ENCODE peak calls at places on chromosomes 2 and 18, in nine cellular contexts. V, F, E, X, D, C, W, Z and U are unnamed samples.

GRCh38 chr2:88184762-88185161 is 14.6 kb downstream of the THNSL2 start:
- DNase-seq in V (no peak), F (no peak), E (no peak), X (no peak), D (no peak), C (no peak), W (no peak), Z (no peak), U (no peak)

GRCh38 chr2:53569957-53570727 is 197.5 kb upstream of the CHAC2 start:
- DNase-seq in V (no peak), F (no peak), E (no peak), X (no peak), D (no peak), C (no peak), W (no peak), Z (no peak), U (no peak)

GRCh38 chr2:98909381-98910211 is 26.4 kb downstream of the CRACDL start:
- DNase-seq in V (peak; percentile 92), F (no peak), E (no peak), X (peak; percentile 94), D (peak; percentile 91), C (peak; percentile 97), W (no peak), Z (peak; percentile 69), U (no peak)

GRCh38 chr2:119114266-119114665 is 44.3 kb downstream of the C1QL2 start:
- DNase-seq in V (no peak), F (no peak), E (no peak), X (no peak), D (no peak), C (no peak), W (no peak), Z (no peak), U (no peak)

GRCh38 chr2:190418717-190419116 is 10.6 kb downstream of the MFSD6 start:
- DNase-seq in V (no peak), F (no peak), E (no peak), X (no peak), D (no peak), C (no peak), W (no peak), Z (no peak), U (no peak)

GRCh38 chr2:60053791-60054190 is 499.7 kb downstream of the BCL11A start:
- DNase-seq in V (no peak), F (no peak), E (no peak), X (peak; percentile 83), D (no peak), C (no peak), W (no peak), Z (no peak), U (no peak)

GRCh38 chr18:38033282-38033681 is 467.7 kb upstream of the CELF4 start:
- DNase-seq in V (no peak), F (no peak), E (no peak), X (no peak), D (no peak), C (no peak), W (no peak), Z (no peak), U (no peak)

GRCh38 chr18:47997338-47997780 is 66.9 kb upstream of the SMAD2 start:
- DNase-seq in V (no peak), F (peak; percentile 23), E (no peak), X (no peak), D (no peak), C (no peak), W (no peak), Z (no peak), U (no peak)

GRCh38 chr2:67954125-67954748 is 108.6 kb downstream of the C1D start:
- DNase-seq in V (peak; percentile 91), F (no peak), E (no peak), X (peak; percentile 27), D (peak; percentile 81), C (peak; percentile 97), W (no peak), Z (no peak), U (no peak)

GRCh38 chr18:39523281-39523680 is 1957.7 kb upstream of the CELF4 start:
- DNase-seq in V (no peak), F (no peak), E (no peak), X (no peak), D (no peak), C (no peak), W (no peak), Z (no peak), U (no peak)

GRCh38 chr2:73972846-73973245 is 11.9 kb upstream of the TET3 start:
- DNase-seq in V (no peak), F (no peak), E (no peak), X (no peak), D (no peak), C (no peak), W (no peak), Z (no peak), U (no peak)

GRCh38 chr2:200667397-200667796 is 81.6 kb downstream of the AOX1 start:
- DNase-seq in V (no peak), F (no peak), E (no peak), X (no peak), D (no peak), C (no peak), W (no peak), Z (no peak), U (no peak)

GRCh38 chr18:29004921-29005320 is 828.0 kb upstream of the CDH2 start:
- DNase-seq in V (no peak), F (no peak), E (no peak), X (no peak), D (no peak), C (no peak), W (no peak), Z (no peak), U (no peak)

GRCh38 chr2:220152281-220152680 is 524.9 kb downstream of the SLC4A3 start:
- DNase-seq in V (no peak), F (no peak), E (no peak), X (no peak), D (no peak), C (no peak), W (no peak), Z (no peak), U (no peak)

GRCh38 chr2:30225131-30225762 is 6.1 kb upstream of the LBH start:
- DNase-seq in V (peak; percentile 69), F (peak; percentile 66), E (no peak), X (no peak), D (no peak), C (no peak), W (no peak), Z (peak; percentile 28), U (no peak)

GRCh38 chr2:38435775-38436174 is 58.7 kb upstream of the ATL2 start:
- DNase-seq in V (no peak), F (no peak), E (no peak), X (no peak), D (no peak), C (no peak), W (no peak), Z (no peak), U (no peak)

GRCh38 chr2:175688241-175688640 is 313.8 kb downstream of the LNPK start:
- DNase-seq in V (no peak), F (no peak), E (no peak), X (no peak), D (no peak), C (no peak), W (no peak), Z (no peak), U (no peak)

GRCh38 chr18:34848695-34849094 is 138.6 kb downstream of the DTNA start:
- DNase-seq in V (no peak), F (no peak), E (no peak), X (no peak), D (no peak), C (no peak), W (no peak), Z (no peak), U (no peak)

GRCh38 chr2:71613953-71614925 is 160.9 kb downstream of the DYSF start:
- DNase-seq in V (no peak), F (peak; percentile 3), E (no peak), X (peak; percentile 21), D (no peak), C (no peak), W (no peak), Z (peak; percentile 1), U (no peak)

GRCh38 chr2:207768891-207769596 is 662 bp downstream of the FZD5 start:
- DNase-seq in V (peak; percentile 67), F (peak; percentile 14), E (no peak), X (no peak), D (peak; percentile 17), C (peak; percentile 33), W (peak; percentile 29), Z (peak; percentile 41), U (no peak)

GRCh38 chr2:61181382-61182058 is 19.5 kb downstream of the C2orf74 start:
- DNase-seq in V (no peak), F (no peak), E (no peak), X (no peak), D (no peak), C (no peak), W (no peak), Z (no peak), U (no peak)

GRCh38 chr2:222915092-222915957 is 54.5 kb downstream of the ACSL3 start:
- DNase-seq in V (peak; percentile 46), F (no peak), E (no peak), X (no peak), D (no peak), C (peak; percentile 21), W (no peak), Z (no peak), U (no peak)

GRCh38 chr2:229868794-229869193 is 53.0 kb downstream of the TRIP12 start:
- DNase-seq in V (no peak), F (no peak), E (no peak), X (no peak), D (no peak), C (no peak), W (no peak), Z (no peak), U (no peak)

GRCh38 chr18:47345996-47346395 is 94.5 kb upstream of the SKOR2 start:
- DNase-seq in V (no peak), F (no peak), E (no peak), X (no peak), D (no peak), C (peak; percentile 94), W (no peak), Z (no peak), U (no peak)

GRCh38 chr2:79711098-79711497 is 198.2 kb downstream of the CTNNA2 start:
- DNase-seq in V (no peak), F (no peak), E (no peak), X (no peak), D (no peak), C (no peak), W (no peak), Z (no peak), U (no peak)